ENCODE peak calls at places on chromosome 7, in eight cellular contexts. One of them, this sample, is unnamed.

GRCh38 chr7:641269-641671 is 85.2 kb upstream of the DNAAF5 start:
- ATAC-seq in HepG2: no peak
- ATAC-seq in GM12878: no peak
- ATAC-seq in Panc1: peak
- ATAC-seq in HCT116: peak
- ATAC-seq in K562: peak
- ATAC-seq in upper lobe of left lung: no peak
- ATAC-seq in GM23338: no peak
- ATAC-seq in this sample: no peak

GRCh38 chr7:138289082-138289481 is 171.0 kb upstream of the TRIM24 start:
- ATAC-seq in upper lobe of left lung: no peak
- ATAC-seq in GM23338: no peak
- ATAC-seq in HCT116: no peak
- ATAC-seq in GM12878: no peak
- ATAC-seq in K562: no peak
- ATAC-seq in Panc1: no peak
- ATAC-seq in HepG2: no peak
- ATAC-seq in this sample: no peak

GRCh38 chr7:76261935-76262334 is 40.5 kb upstream of the HSPB1 start:
- ATAC-seq in Panc1: no peak
- ATAC-seq in HCT116: no peak
- ATAC-seq in upper lobe of left lung: no peak
- ATAC-seq in GM23338: peak
- ATAC-seq in K562: no peak
- ATAC-seq in GM12878: no peak
- ATAC-seq in HepG2: peak
- ATAC-seq in this sample: no peak

GRCh38 chr7:66043681-66044497 is 31.7 kb upstream of the ASL start:
- ATAC-seq in GM23338: peak
- ATAC-seq in K562: peak
- ATAC-seq in HepG2: peak
- ATAC-seq in Panc1: peak
- ATAC-seq in upper lobe of left lung: peak
- ATAC-seq in GM12878: peak
- ATAC-seq in HCT116: no peak
- ATAC-seq in this sample: peak

GRCh38 chr7:151045967-151046366 is 2.4 kb upstream of the ASIC3 start:
- ATAC-seq in GM12878: no peak
- ATAC-seq in HCT116: no peak
- ATAC-seq in GM23338: no peak
- ATAC-seq in K562: no peak
- ATAC-seq in upper lobe of left lung: no peak
- ATAC-seq in HepG2: no peak
- ATAC-seq in Panc1: no peak
- ATAC-seq in this sample: no peak

GRCh38 chr7:44117801-44118429 is 5.4 kb downstream of the POLD2 start:
- ATAC-seq in K562: no peak
- ATAC-seq in GM12878: no peak
- ATAC-seq in upper lobe of left lung: no peak
- ATAC-seq in HCT116: no peak
- ATAC-seq in HepG2: no peak
- ATAC-seq in GM23338: no peak
- ATAC-seq in Panc1: no peak
- ATAC-seq in this sample: no peak

GRCh38 chr7:32163141-32163806 is 93.1 kb upstream of the PDE1C start:
- ATAC-seq in HepG2: no peak
- ATAC-seq in upper lobe of left lung: peak
- ATAC-seq in K562: peak
- ATAC-seq in HCT116: peak
- ATAC-seq in GM12878: no peak
- ATAC-seq in Panc1: no peak
- ATAC-seq in GM23338: no peak
- ATAC-seq in this sample: peak

GRCh38 chr7:15795371-15795770 is 108.9 kb upstream of the MEOX2 start:
- ATAC-seq in GM12878: no peak
- ATAC-seq in upper lobe of left lung: peak
- ATAC-seq in HCT116: no peak
- ATAC-seq in Panc1: no peak
- ATAC-seq in GM23338: no peak
- ATAC-seq in K562: no peak
- ATAC-seq in HepG2: no peak
- ATAC-seq in this sample: peak

GRCh38 chr7:38825721-38826440 is 83.1 kb downstream of the VPS41 start:
- ATAC-seq in Panc1: no peak
- ATAC-seq in HepG2: no peak
- ATAC-seq in GM12878: peak
- ATAC-seq in upper lobe of left lung: peak
- ATAC-seq in GM23338: no peak
- ATAC-seq in K562: no peak
- ATAC-seq in HCT116: no peak
- ATAC-seq in this sample: peak

GRCh38 chr7:151755131-151755787 is 121.7 kb downstream of the PRKAG2 start:
- ATAC-seq in Panc1: no peak
- ATAC-seq in upper lobe of left lung: peak
- ATAC-seq in GM12878: no peak
- ATAC-seq in HCT116: no peak
- ATAC-seq in HepG2: no peak
- ATAC-seq in K562: no peak
- ATAC-seq in GM23338: no peak
- ATAC-seq in this sample: peak

GRCh38 chr7:141378405-141378804 is 172.8 kb upstream of the AGK start:
- ATAC-seq in GM23338: no peak
- ATAC-seq in HepG2: no peak
- ATAC-seq in Panc1: no peak
- ATAC-seq in upper lobe of left lung: no peak
- ATAC-seq in GM12878: no peak
- ATAC-seq in K562: no peak
- ATAC-seq in HCT116: no peak
- ATAC-seq in this sample: no peak

DNA sequence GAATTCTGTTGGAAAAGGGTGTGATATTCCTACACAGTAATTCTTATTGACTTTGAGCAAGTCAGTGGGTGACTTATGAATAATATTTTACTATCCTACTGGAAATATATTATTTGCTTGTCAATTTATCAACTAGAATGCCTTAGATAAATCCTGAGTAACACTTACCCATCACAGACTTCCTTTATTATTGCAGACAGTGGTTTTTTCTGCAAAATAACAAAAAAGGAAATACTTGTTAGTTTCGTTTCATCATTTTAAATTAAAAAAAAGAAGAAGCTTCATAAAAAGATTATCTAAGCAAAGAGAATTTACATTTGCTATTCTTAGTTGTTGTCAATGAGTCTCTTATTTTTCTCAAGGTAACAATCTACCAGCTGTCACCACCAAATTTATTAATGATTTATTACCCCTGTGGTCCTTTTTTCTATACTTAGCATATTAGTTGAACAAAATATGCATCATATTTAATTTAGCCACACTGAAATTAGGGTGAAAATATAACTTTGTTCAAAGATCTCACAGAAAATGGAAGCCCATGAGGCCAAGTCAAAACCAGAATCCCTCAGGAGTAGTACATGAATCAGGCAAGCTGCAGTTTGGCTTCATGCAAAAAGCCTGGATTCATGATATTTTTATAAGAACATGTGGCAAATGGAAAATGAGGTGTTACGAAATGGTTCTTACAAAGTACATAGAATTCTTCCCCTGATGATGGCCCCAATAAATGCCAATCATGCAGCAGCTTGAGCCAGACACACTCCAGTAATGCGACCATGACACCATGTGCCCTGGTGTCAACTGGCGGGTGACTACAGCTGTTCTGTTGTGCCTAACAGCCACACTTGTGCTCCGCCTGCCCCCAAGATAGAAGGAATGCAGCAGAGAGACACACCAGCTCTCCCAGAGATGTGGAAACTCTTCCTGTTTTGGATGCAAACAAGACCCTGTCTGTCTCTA is 132.6 kb downstream of the ELMO1 start:
- ATAC-seq in HepG2: no peak
- ATAC-seq in GM23338: no peak
- ATAC-seq in GM12878: no peak
- ATAC-seq in K562: no peak
- ATAC-seq in HCT116: no peak
- ATAC-seq in Panc1: no peak
- ATAC-seq in upper lobe of left lung: peak
- ATAC-seq in this sample: peak
- TF ChIP-seq POLR2AphosphoS5 in HepG2: no peak
- TF ChIP-seq POLR2AphosphoS5 in GM23338: no peak
- TF ChIP-seq POLR2AphosphoS5 in GM12878: no peak
- TF ChIP-seq POLR2AphosphoS5 in K562: no peak
- TF ChIP-seq POLR2AphosphoS5 in HCT116: no peak
- TF ChIP-seq POLR2AphosphoS5 in Panc1: no peak
- TF ChIP-seq POLR2AphosphoS5 in upper lobe of left lung: peak
- TF ChIP-seq POLR2AphosphoS5 in this sample: no peak

DNA sequence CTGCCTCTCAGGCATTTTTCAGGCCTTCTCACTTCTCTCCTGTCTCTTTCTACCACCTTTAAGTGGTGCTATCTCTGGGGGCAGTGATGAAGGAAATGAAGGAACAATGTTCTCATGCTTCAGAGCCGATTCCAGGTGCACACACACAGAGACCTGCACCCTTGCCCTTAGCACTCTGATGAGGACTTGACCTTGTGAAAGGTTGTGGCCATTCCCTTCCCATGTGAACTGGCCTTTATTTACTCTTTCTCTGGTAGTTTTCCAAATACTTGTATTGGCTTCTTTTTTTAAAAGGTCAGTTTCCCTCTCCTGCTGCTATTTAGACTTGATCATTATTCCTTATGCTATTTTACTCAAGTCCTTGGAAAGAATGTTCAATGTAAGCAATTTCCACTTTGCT is 188.6 kb downstream of the MDFIC start:
- ATAC-seq in upper lobe of left lung: no peak
- ATAC-seq in HepG2: peak
- ATAC-seq in GM12878: no peak
- ATAC-seq in GM23338: no peak
- ATAC-seq in HCT116: no peak
- ATAC-seq in K562: no peak
- ATAC-seq in Panc1: no peak
- ATAC-seq in this sample: no peak
- TF ChIP-seq POLR2AphosphoS5 in upper lobe of left lung: no peak
- TF ChIP-seq POLR2AphosphoS5 in HepG2: no peak
- TF ChIP-seq POLR2AphosphoS5 in GM12878: no peak
- TF ChIP-seq POLR2AphosphoS5 in GM23338: no peak
- TF ChIP-seq POLR2AphosphoS5 in HCT116: no peak
- TF ChIP-seq POLR2AphosphoS5 in K562: no peak
- TF ChIP-seq POLR2AphosphoS5 in Panc1: no peak
- TF ChIP-seq POLR2AphosphoS5 in this sample: no peak

GRCh38 chr7:100902638-100903037 is 7.0 kb upstream of the ACHE start:
- ATAC-seq in GM23338: no peak
- ATAC-seq in K562: no peak
- ATAC-seq in upper lobe of left lung: no peak
- ATAC-seq in HepG2: no peak
- ATAC-seq in GM12878: no peak
- ATAC-seq in HCT116: no peak
- ATAC-seq in Panc1: no peak
- ATAC-seq in this sample: no peak

GRCh38 chr7:100899432-100899831 is 3.7 kb upstream of the ACHE start:
- ATAC-seq in GM23338: no peak
- ATAC-seq in GM12878: no peak
- ATAC-seq in Panc1: no peak
- ATAC-seq in upper lobe of left lung: no peak
- ATAC-seq in K562: no peak
- ATAC-seq in HepG2: no peak
- ATAC-seq in HCT116: no peak
- ATAC-seq in this sample: no peak

GRCh38 chr7:100900978-100901377 is 5.3 kb upstream of the ACHE start:
- ATAC-seq in Panc1: no peak
- ATAC-seq in HCT116: no peak
- ATAC-seq in upper lobe of left lung: no peak
- ATAC-seq in GM12878: no peak
- ATAC-seq in K562: no peak
- ATAC-seq in GM23338: no peak
- ATAC-seq in HepG2: no peak
- ATAC-seq in this sample: no peak

GRCh38 chr7:100897772-100898454 is 2.2 kb upstream of the ACHE start:
- ATAC-seq in K562: peak
- ATAC-seq in upper lobe of left lung: no peak
- ATAC-seq in HCT116: no peak
- ATAC-seq in GM12878: no peak
- ATAC-seq in Panc1: no peak
- ATAC-seq in HepG2: no peak
- ATAC-seq in GM23338: no peak
- ATAC-seq in this sample: no peak

DNA sequence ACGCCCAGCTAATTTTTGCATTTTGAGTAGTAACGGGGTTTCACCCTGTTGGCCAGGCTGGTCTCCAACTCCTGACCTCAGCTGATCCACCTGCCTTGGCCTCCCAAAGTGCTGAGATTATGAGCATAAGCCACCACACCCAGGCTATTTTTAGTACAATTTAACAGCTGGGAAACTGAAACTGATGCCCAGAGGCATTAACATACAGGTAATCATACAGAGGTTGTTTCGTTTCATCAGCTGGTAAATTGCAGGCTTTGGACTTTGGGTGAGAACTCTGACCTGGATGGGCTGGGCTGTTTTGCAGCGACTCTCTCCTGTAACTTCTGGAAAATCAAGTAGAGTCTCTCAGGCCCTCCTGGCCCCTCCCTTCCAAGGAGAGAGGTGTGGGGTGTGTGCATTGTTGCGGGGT is 6.2 kb upstream of the ACHE start:
- ATAC-seq in HepG2: peak
- ATAC-seq in K562: no peak
- ATAC-seq in GM23338: no peak
- ATAC-seq in HCT116: no peak
- ATAC-seq in GM12878: peak
- ATAC-seq in Panc1: no peak
- ATAC-seq in upper lobe of left lung: no peak
- ATAC-seq in this sample: no peak
- TF ChIP-seq POLR2AphosphoS5 in HepG2: no peak
- TF ChIP-seq POLR2AphosphoS5 in K562: no peak
- TF ChIP-seq POLR2AphosphoS5 in GM23338: no peak
- TF ChIP-seq POLR2AphosphoS5 in HCT116: no peak
- TF ChIP-seq POLR2AphosphoS5 in GM12878: no peak
- TF ChIP-seq POLR2AphosphoS5 in Panc1: no peak
- TF ChIP-seq POLR2AphosphoS5 in upper lobe of left lung: no peak
- TF ChIP-seq POLR2AphosphoS5 in this sample: no peak

GRCh38 chr7:135924302-135924701 is 52.9 kb downstream of the MTPN start:
- ATAC-seq in K562: peak
- ATAC-seq in GM12878: no peak
- ATAC-seq in Panc1: peak
- ATAC-seq in GM23338: no peak
- ATAC-seq in upper lobe of left lung: no peak
- ATAC-seq in HepG2: no peak
- ATAC-seq in HCT116: peak
- ATAC-seq in this sample: no peak

GRCh38 chr7:135925205-135925604 is 52.0 kb downstream of the MTPN start:
- ATAC-seq in GM23338: no peak
- ATAC-seq in HCT116: no peak
- ATAC-seq in K562: peak
- ATAC-seq in HepG2: no peak
- ATAC-seq in GM12878: no peak
- ATAC-seq in upper lobe of left lung: no peak
- ATAC-seq in Panc1: no peak
- ATAC-seq in this sample: no peak

GRCh38 chr7:135922263-135922662 is 54.9 kb downstream of the MTPN start:
- ATAC-seq in GM12878: no peak
- ATAC-seq in GM23338: no peak
- ATAC-seq in HepG2: no peak
- ATAC-seq in Panc1: no peak
- ATAC-seq in K562: no peak
- ATAC-seq in HCT116: no peak
- ATAC-seq in upper lobe of left lung: no peak
- ATAC-seq in this sample: no peak

GRCh38 chr7:135920478-135920877 is 56.7 kb downstream of the MTPN start:
- ATAC-seq in Panc1: no peak
- ATAC-seq in HepG2: no peak
- ATAC-seq in K562: no peak
- ATAC-seq in GM23338: no peak
- ATAC-seq in HCT116: no peak
- ATAC-seq in upper lobe of left lung: no peak
- ATAC-seq in GM12878: peak
- ATAC-seq in this sample: no peak

GRCh38 chr7:135923700-135924261 is 53.4 kb downstream of the MTPN start:
- ATAC-seq in HCT116: peak
- ATAC-seq in Panc1: peak
- ATAC-seq in K562: peak
- ATAC-seq in upper lobe of left lung: peak
- ATAC-seq in GM23338: no peak
- ATAC-seq in HepG2: no peak
- ATAC-seq in GM12878: no peak
- ATAC-seq in this sample: no peak
- TF ChIP-seq POLR2AphosphoS5 in HCT116: peak
- TF ChIP-seq POLR2AphosphoS5 in Panc1: no peak
- TF ChIP-seq POLR2AphosphoS5 in K562: peak
- TF ChIP-seq POLR2AphosphoS5 in upper lobe of left lung: no peak
- TF ChIP-seq POLR2AphosphoS5 in GM23338: no peak
- TF ChIP-seq POLR2AphosphoS5 in HepG2: no peak
- TF ChIP-seq POLR2AphosphoS5 in GM12878: no peak
- TF ChIP-seq POLR2AphosphoS5 in this sample: no peak